ENCODE peak calls at places on chromosomes 4 and X, in seven cellular contexts. B is NCI-H2081 treated with DMSO at 0.1 percent for 48 hours; T is HEK293T; Y is lower leg skin; H is AG08396; M is effector memory CD4-positive, alpha-beta T cell; F is activated CD8-positive, alpha-beta memory T cell treated with anti-CD3 and anti-CD28 coated beads for 48 hours. Q is an unnamed sample.
A peak's percentile ranks its signal among the peaks of the same experiment; 100 is the strongest.

GRCh38 chr4:113831469-113831868 is 69.9 kb upstream of the CAMK2D start:
- DNase-seq in B (no peak), T (no peak), Y (no peak), H (no peak), M (no peak), F (no peak), Q (no peak)

GRCh38 chrX:117711774-117712173 is 404.8 kb downstream of the KLHL13 start:
- DNase-seq in B (no peak), T (no peak), Y (no peak), H (no peak), M (no peak), F (no peak), Q (no peak)

GRCh38 chrX:100911731-100912130 is 17.0 kb downstream of the XKRX start:
- DNase-seq in B (no peak), T (no peak), Y (no peak), H (no peak), M (no peak), F (no peak), Q (no peak)

GRCh38 chr4:106671711-106672110 is 303.1 kb upstream of the GIMD1 start:
- DNase-seq in B (no peak), T (no peak), Y (no peak), H (no peak), M (no peak), F (no peak), Q (no peak)

GRCh38 chrX:119624951-119625668 is 18.9 kb upstream of the NKRF start:
- DNase-seq in B (no peak), T (no peak), Y (no peak), H (no peak), M (no peak), F (no peak), Q (no peak)

GRCh38 chr4:19580090-19580489 is 671.6 kb upstream of the SLIT2 start:
- DNase-seq in B (no peak), T (no peak), Y (no peak), H (no peak), M (no peak), F (no peak), Q (no peak)

GRCh38 chrX:74461384-74461783 is 40.1 kb downstream of the SLC16A2 start:
- DNase-seq in B (no peak), T (no peak), Y (no peak), H (no peak), M (no peak), F (no peak), Q (no peak)

GRCh38 chr4:147285751-147286150 is 195.1 kb upstream of the EDNRA start:
- DNase-seq in B (no peak), T (no peak), Y (no peak), H (no peak), M (no peak), F (no peak), Q (no peak)

GRCh38 chrX:154378059-154378798 is 866 bp upstream of the EMD start:
- DNase-seq in B (no peak), T (no peak), Y (peak; percentile 92), H (no peak), M (peak; percentile 39), F (no peak), Q (peak; percentile 80)

GRCh38 chr4:88159137-88159725 is 792 bp upstream of the ABCG2 start:
- DNase-seq in B (no peak), T (peak; percentile 49), Y (no peak), H (peak; percentile 35), M (no peak), F (no peak), Q (no peak)

GRCh38 chr4:23130845-23131244 is 438.1 kb downstream of the GBA3 start:
- DNase-seq in B (no peak), T (no peak), Y (no peak), H (no peak), M (no peak), F (no peak), Q (no peak)

GRCh38 chr4:184857446-184858121 is 31.8 kb upstream of the ACSL1 start:
- DNase-seq in B (no peak), T (no peak), Y (no peak), H (no peak), M (no peak), F (no peak), Q (no peak)

GRCh38 chrX:131262200-131262599 is 26.9 kb downstream of the IGSF1 start:
- DNase-seq in B (no peak), T (no peak), Y (no peak), H (no peak), M (no peak), F (no peak), Q (no peak)

GRCh38 chr4:22356996-22357596 is 158.8 kb downstream of the ADGRA3 start:
- DNase-seq in B (peak; percentile 72), T (peak; percentile 4), Y (no peak), H (peak; percentile 12), M (no peak), F (no peak), Q (no peak)

GRCh38 chr4:117640836-117641235 is 393.4 kb upstream of the NDST3 start:
- DNase-seq in B (no peak), T (no peak), Y (no peak), H (no peak), M (no peak), F (no peak), Q (no peak)

GRCh38 chrX:103628386-103629290 is at the start of gene TCEAL1:
- DNase-seq in B (peak; percentile 21), T (peak; percentile 65), Y (peak; percentile 90), H (peak; percentile 16), M (no peak), F (no peak), Q (peak; percentile 79)

GRCh38 chr4:60216752-60217151 is 983.4 kb upstream of the ADGRL3 start:
- DNase-seq in B (no peak), T (no peak), Y (no peak), H (no peak), M (no peak), F (no peak), Q (no peak)

GRCh38 chr4:14157262-14157661 is 529.7 kb upstream of the BOD1L1 start:
- DNase-seq in B (no peak), T (no peak), Y (no peak), H (no peak), M (no peak), F (no peak), Q (no peak)

GRCh38 chrX:119190736-119191282 is 45.3 kb upstream of the PGRMC1 start:
- DNase-seq in B (no peak), T (no peak), Y (no peak), H (no peak), M (no peak), F (no peak), Q (no peak)

GRCh38 chr4:18042012-18042411 is 20.5 kb upstream of the LCORL start:
- DNase-seq in B (no peak), T (no peak), Y (no peak), H (no peak), M (no peak), F (no peak), Q (no peak)

GRCh38 chr4:115396034-115396433 is 282.6 kb upstream of the NDST4 start:
- DNase-seq in B (no peak), T (no peak), Y (no peak), H (no peak), M (no peak), F (no peak), Q (no peak)

GRCh38 chr4:175282407-175282806 is 364.2 kb downstream of the ADAM29 start:
- DNase-seq in B (no peak), T (no peak), Y (no peak), H (no peak), M (no peak), F (no peak), Q (no peak)

GRCh38 chrX:10507876-10508275 is 112.5 kb downstream of the MID1 start:
- DNase-seq in B (no peak), T (no peak), Y (no peak), H (no peak), M (no peak), F (no peak), Q (no peak)

GRCh38 chr4:101621120-101621519 is 169.4 kb upstream of the BANK1 start:
- DNase-seq in B (no peak), T (no peak), Y (no peak), H (peak; percentile 7), M (no peak), F (no peak), Q (no peak)

GRCh38 chr4:48275247-48275646 is 5.6 kb upstream of the TEC start:
- DNase-seq in B (no peak), T (no peak), Y (no peak), H (peak; percentile 29), M (no peak), F (no peak), Q (no peak)

GRCh38 chr4:38955957-38956356 is 76.3 kb downstream of the TMEM156 start:
- DNase-seq in B (no peak), T (no peak), Y (no peak), H (no peak), M (no peak), F (no peak), Q (no peak)